ENCODE peak calls at places on chromosomes 11 and 22, in ten cellular contexts. K is hepatocyte, J is heart left ventricle, V is right atrium auricular region, N is esophagus squamous epithelium, Q is heart right ventricle, F is transverse colon, O is IMR-90, I is thoracic aorta, W is body of pancreas. P is an unnamed sample.

GRCh38 chr22:44172370-44173108 is 8.2 kb upstream of the PARVG start:
- DNase-seq in W (peak; percentile 25), N (no peak), I (no peak), F (peak; percentile 54), V (peak; percentile 83), K (no peak), J (peak; percentile 74), Q (peak; percentile 32), O (no peak), P (no peak)

GRCh38 chr11:15673408-15673811 is 558.7 kb downstream of the INSC start:
- DNase-seq in Q (peak; percentile 38), I (no peak), W (no peak), K (no peak), O (no peak), F (no peak), V (no peak), J (no peak), N (no peak), P (no peak)

GRCh38 chr11:132838621-132839020 is 693.7 kb downstream of the OPCML start:
- DNase-seq in K (peak; percentile 11), I (no peak), W (no peak), Q (no peak), J (no peak), N (no peak), V (no peak), F (no peak), O (peak; percentile 45), P (no peak)

GRCh38 chr11:108069947-108070346 is 51.4 kb upstream of the ACAT1 start:
- DNase-seq in W (no peak), J (no peak), O (peak; percentile 75), N (no peak), F (no peak), V (no peak), Q (no peak), I (no peak), K (no peak), P (no peak)

GRCh38 chr11:45158210-45158644 is 11.8 kb downstream of the PRDM11 start:
- DNase-seq in K (peak; percentile 88), O (no peak), J (peak; percentile 57), N (no peak), Q (no peak), V (no peak), I (no peak), W (no peak), F (peak; percentile 44), P (peak; percentile 59)

GRCh38 chr22:31728857-31729256 is 21.1 kb downstream of the PRR14L start:
- DNase-seq in O (no peak), V (no peak), K (no peak), I (no peak), N (no peak), Q (no peak), F (no peak), W (no peak), J (no peak), P (no peak)

GRCh38 chr11:119338946-119339580 is 1.6 kb downstream of the C1QTNF5 start:
- DNase-seq in K (no peak), V (no peak), J (peak; percentile 62), O (no peak), W (no peak), I (no peak), Q (no peak), F (no peak), N (no peak), P (peak; percentile 74)

GRCh38 chr11:19244621-19245020 is 3.9 kb upstream of the E2F8 start:
- DNase-seq in J (no peak), K (peak; percentile 35), V (no peak), O (no peak), F (no peak), I (no peak), W (no peak), Q (no peak), N (no peak), P (peak; percentile 66)

GRCh38 chr22:43777204-43777671 is 34.9 kb downstream of the EFCAB6 start:
- DNase-seq in K (peak; percentile 10), Q (no peak), N (no peak), O (peak; percentile 91), F (no peak), V (no peak), W (no peak), J (no peak), I (no peak), P (peak; percentile 73)

GRCh38 chr22:35835998-35836691 is 118.5 kb downstream of the APOL5 start:
- DNase-seq in V (peak; percentile 66), N (no peak), J (peak; percentile 74), F (peak; percentile 38), O (peak; percentile 86), K (peak; percentile 80), I (no peak), Q (peak; percentile 57), W (peak; percentile 26), P (peak; percentile 62)

GRCh38 chr11:74694536-74694935 is 36.7 kb downstream of the CHRDL2 start:
- DNase-seq in W (no peak), V (no peak), K (no peak), N (no peak), J (no peak), O (no peak), I (no peak), F (no peak), Q (no peak), P (no peak)

GRCh38 chr11:108593214-108593909 is at the start of gene EXPH5:
- DNase-seq in J (peak; percentile 86), Q (peak; percentile 86), V (peak; percentile 85), O (peak; percentile 26), F (peak; percentile 97), K (peak; percentile 94), I (peak; percentile 41), W (peak; percentile 98), N (peak; percentile 23), P (peak; percentile 87)

GRCh38 chr22:44582016-44582415 is 84.0 kb upstream of the RTL6 start:
- DNase-seq in F (no peak), N (no peak), J (no peak), Q (no peak), I (no peak), V (no peak), K (no peak), W (no peak), O (no peak), P (no peak)

GRCh38 chr22:38984224-38984623 is 2.1 kb downstream of the APOBEC3B start:
- DNase-seq in J (no peak), W (no peak), I (no peak), N (no peak), O (no peak), V (no peak), Q (no peak), F (no peak), K (no peak), P (no peak)

GRCh38 chr22:36244522-36245391 is 5.4 kb upstream of the APOL2 start:
- DNase-seq in N (no peak), J (peak; percentile 51), K (no peak), Q (no peak), F (no peak), I (no peak), O (peak; percentile 52), W (no peak), V (no peak), P (no peak)

GRCh38 chr11:43892851-43893250 is 12.2 kb downstream of the ALKBH3 start:
- DNase-seq in W (no peak), F (no peak), I (no peak), Q (no peak), V (no peak), K (no peak), J (no peak), O (no peak), N (no peak), P (no peak)

DNA sequence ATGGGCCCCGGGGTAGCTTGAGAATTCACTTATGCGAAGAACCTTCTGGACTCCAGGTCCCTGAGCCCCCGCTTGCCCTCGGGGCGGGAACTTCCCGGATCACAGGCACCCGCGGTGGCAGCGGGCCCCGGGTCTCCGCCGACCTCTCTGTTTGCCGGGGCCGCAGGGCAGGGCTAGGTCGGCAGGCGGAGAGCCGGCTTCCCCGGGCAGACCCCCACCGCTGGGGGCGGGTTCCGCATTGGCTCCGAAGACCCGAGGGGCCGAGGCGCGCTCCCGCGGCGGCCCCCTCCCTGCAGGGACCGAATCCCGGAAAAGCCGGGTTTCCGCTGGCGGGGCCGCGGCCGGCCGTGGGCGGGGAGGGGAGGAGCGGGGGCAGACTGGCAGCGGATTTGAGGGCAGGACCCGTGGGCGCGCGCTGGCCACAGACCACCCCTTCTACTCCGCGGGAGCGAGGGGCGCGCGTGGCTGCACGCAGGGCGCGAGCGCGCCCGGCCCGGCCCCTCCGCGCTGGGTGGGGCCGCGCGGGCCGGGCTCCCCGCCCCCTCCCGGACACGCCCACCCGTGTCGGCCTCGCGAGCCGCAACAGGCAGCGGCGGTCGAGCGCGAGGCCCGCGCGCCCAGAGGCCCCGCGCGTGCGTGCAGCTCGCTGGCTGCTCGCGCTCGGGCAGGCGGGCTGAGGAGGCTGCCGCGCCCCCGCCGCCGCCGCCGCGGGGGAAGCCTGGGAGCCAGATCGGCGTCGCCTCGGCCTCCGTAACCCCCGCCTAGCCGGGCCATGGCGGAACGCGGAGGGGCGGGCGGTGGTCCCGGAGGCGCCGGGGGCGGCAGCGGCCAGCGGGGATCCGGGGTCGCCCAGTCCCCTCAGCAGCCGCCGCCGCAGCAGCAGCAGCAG is at the start of gene PACS1:
- DNase-seq in N (no peak), I (no peak), J (peak; percentile 90), W (peak; percentile 67), K (peak; percentile 92), V (peak; percentile 70), F (peak; percentile 76), O (peak; percentile 73), Q (peak; percentile 87), P (peak; percentile 99)
- TF ChIP-seq CTCF in N (peak; percentile 48), I (no peak), J (no peak), W (no peak), K (no peak), V (no peak), F (no peak), O (no peak), Q (no peak), P (no peak)

GRCh38 chr11:30719420-30719819 is 133.3 kb upstream of the MPPED2 start:
- DNase-seq in Q (no peak), F (no peak), J (no peak), I (no peak), O (no peak), K (no peak), V (no peak), W (no peak), N (no peak), P (no peak)
- H3K27ac ChIP-seq in Q (no peak overlapping the region), F (no peak overlapping the region), J (no peak overlapping the region), I (no peak overlapping the region), O (no peak overlapping the region), K (no peak overlapping the region), V (no peak overlapping the region), W (no peak overlapping the region), N (no peak overlapping the region), P (no peak overlapping the region)

GRCh38 chr11:67648796-67649613 is 1.5 kb downstream of the ACY3 start:
- DNase-seq in O (no peak), W (peak; percentile 21), F (no peak), V (no peak), N (no peak), I (no peak), Q (no peak), K (no peak), J (no peak), P (peak; percentile 83)
- H3K4me1 ChIP-seq in O (no peaks in the 10 kb centered on the region), W (peaks cover 70% of the 10 kb centered on the region), F (peaks cover 16% of the 10 kb centered on the region), V (no peaks in the 10 kb centered on the region), N (no peaks in the 10 kb centered on the region), I (no peaks in the 10 kb centered on the region), Q (no peaks in the 10 kb centered on the region), K (no peaks in the 10 kb centered on the region), J (no peaks in the 10 kb centered on the region), P (no peaks in the 10 kb centered on the region)

DNA sequence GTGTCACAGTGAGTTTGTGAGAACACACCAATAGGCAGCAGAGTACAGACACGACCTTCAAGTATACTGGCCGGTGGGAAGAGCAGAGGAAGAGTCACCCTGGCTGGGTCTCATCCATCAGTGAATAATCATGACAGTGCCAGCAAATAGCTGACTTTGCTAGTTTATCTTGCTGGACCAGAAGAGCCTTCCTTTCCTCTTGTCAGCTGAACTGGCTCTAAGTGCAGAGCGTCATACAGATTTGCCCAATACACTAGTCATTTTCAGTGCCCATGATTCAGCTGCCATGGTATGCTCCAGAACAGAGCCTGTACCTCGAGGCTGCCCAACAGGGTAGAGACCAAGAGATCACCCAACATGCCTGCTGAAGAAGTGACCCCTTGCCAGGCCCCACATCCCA is 82.9 kb upstream of the TBCEL start:
- DNase-seq in I (no peak), J (no peak), V (no peak), F (no peak), K (no peak), W (no peak), O (no peak), Q (no peak), N (no peak), P (no peak)
- TF ChIP-seq CTCF in I (no peak), J (no peak), V (no peak), F (no peak), K (no peak), W (no peak), O (no peak), Q (no peak), N (no peak), P (no peak)